ENCODE peak calls at places on chromosome 21, in six cellular contexts. P is RWPE1; W is central memory CD4-positive, alpha-beta T cell; C is astrocyte of the spinal cord; R is endothelial cell; O is effector memory CD8-positive, alpha-beta T cell. K is an unnamed sample.

GRCh38 chr21:29056005-29056404 is 17.4 kb downstream of the CCT8 start:
- DNase-seq in R (no peak), O (no peak), P (no peak), C (no peak), W (no peak), K (no peak)

GRCh38 chr21:45997205-45997494 is 15.6 kb downstream of the COL6A1 start:
- DNase-seq in W (no peak), O (no peak), R (no peak), P (no peak), C (no peak), K (no peak)

GRCh38 chr21:38333290-38334272 is 76.8 kb downstream of the KCNJ15 start:
- DNase-seq in C (no peak), R (no peak), O (no peak), P (no peak), W (no peak), K (no peak)

GRCh38 chr21:44354775-44355771 is 1.7 kb downstream of the TRPM2 start:
- DNase-seq in O (no peak), P (no peak), W (no peak), C (no peak), R (no peak), K (no peak)

GRCh38 chr21:37561941-37562919 is 195.7 kb downstream of the DYRK1A start:
- DNase-seq in O (no peak), C (no peak), P (no peak), W (no peak), R (no peak), K (no peak)

GRCh38 chr21:28099296-28099695 is 893.4 kb downstream of the LTN1 start:
- DNase-seq in O (no peak), W (no peak), P (no peak), R (no peak), C (no peak), K (no peak)

GRCh38 chr21:38913120-38913975 is 107.6 kb downstream of the ETS2 start:
- DNase-seq in W (no peak), O (no peak), R (peak; percentile 20), C (peak; percentile 74), P (peak; percentile 85), K (no peak)

GRCh38 chr21:18913914-18914313 is 510.3 kb upstream of the TMPRSS15 start:
- DNase-seq in P (no peak), C (no peak), O (no peak), W (no peak), R (no peak), K (no peak)

GRCh38 chr21:17610862-17611261 is 1.8 kb downstream of the BTG3 start:
- DNase-seq in P (no peak), W (no peak), R (no peak), C (no peak), O (no peak), K (no peak)